ENCODE peak calls at places on chromosomes 12 and 14, in four cellular contexts. M is GM12878, P is K562, N is HepG2. R is an unnamed sample.

GRCh38 chr12:108079731-108080130 is 49.4 kb upstream of the WSCD2 start:
- DNase-seq in P (no peak), M (no peak), N (no peak), R (no peak)

GRCh38 chr12:122850695-122851350 is 15.6 kb downstream of the HIP1R start:
- DNase-seq in P (no peak), M (no peak), N (no peak), R (no peak)

GRCh38 chr14:65373671-65374039 is 38.9 kb upstream of the FUT8 start:
- DNase-seq in N (no peak), M (no peak), P (no peak), R (no peak)

GRCh38 chr12:81627336-81628189 is 131.6 kb downstream of the PPFIA2 start:
- DNase-seq in M (no peak), P (peak; percentile 12), N (peak; percentile 29), R (peak; percentile 22)

GRCh38 chr12:92706594-92706993 is 3.8 kb downstream of the PLEKHG7 start:
- DNase-seq in N (no peak), M (no peak), P (no peak), R (no peak)

GRCh38 chr14:96409701-96410100 is 17.8 kb downstream of the AK7 start:
- DNase-seq in P (no peak), N (peak; percentile 62), M (no peak), R (no peak)

GRCh38 chr14:104864267-104865068 is 600 bp upstream of the CEP170B start:
- DNase-seq in P (peak; percentile 40), M (no peak), N (peak; percentile 85), R (no peak)

GRCh38 chr12:109686523-109686922 is 27.1 kb upstream of the FAM222A start:
- DNase-seq in M (no peak), P (no peak), N (no peak), R (no peak)

GRCh38 chr14:96294246-96294645 is 38.2 kb downstream of the BDKRB1 start:
- DNase-seq in M (no peak), N (no peak), P (no peak), R (no peak)

GRCh38 chr14:102464006-102464405 is 45.6 kb downstream of the ANKRD9 start:
- DNase-seq in N (no peak), P (no peak), M (no peak), R (no peak)

GRCh38 chr14:104650057-104650980 is 39.1 kb upstream of the INF2 start:
- DNase-seq in N (peak; percentile 37), P (peak; percentile 71), M (no peak), R (peak; percentile 85)

GRCh38 chr12:82663893-82664292 is 22.8 kb upstream of the TMTC2 start:
- DNase-seq in N (no peak), M (no peak), P (no peak), R (no peak)

GRCh38 chr12:124538194-124539082 is 29.0 kb downstream of the NCOR2 start:
- DNase-seq in N (peak; percentile 41), P (no peak), M (no peak), R (no peak)

GRCh38 chr14:74955229-74955999 is at the start of gene PGF:
- DNase-seq in M (no peak), N (no peak), P (peak; percentile 59), R (peak; percentile 77)
- TF ChIP-seq SP1 in M (no peak), N (peak; percentile 60), P (no peak), R (no peak)

DNA sequence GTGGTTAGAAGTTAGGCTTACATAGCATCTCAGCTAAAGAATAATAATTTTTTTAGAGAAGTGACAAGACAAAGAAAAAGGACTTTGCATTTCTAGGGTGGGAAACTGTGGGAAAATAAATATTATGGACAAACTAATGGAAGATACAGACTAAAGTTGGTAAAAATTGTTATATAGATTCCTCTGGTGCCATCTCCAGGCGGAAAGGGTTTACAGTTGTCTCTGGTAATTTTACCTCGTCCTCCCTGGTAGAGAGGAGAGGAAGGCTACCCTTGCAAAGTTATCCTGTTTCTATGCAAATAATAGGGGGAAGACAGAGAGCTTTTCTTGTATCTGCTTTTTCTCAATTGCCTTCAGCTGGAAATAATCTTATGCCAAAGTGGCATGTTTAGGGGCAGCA is 5.2 kb downstream of the OR11G2 start:
- DNase-seq in M (no peak), P (peak; percentile 39), N (no peak), R (no peak)
- TF ChIP-seq TARDBP in M (no peak), P (no peak), N (no peak), R (no peak)

GRCh38 chr14:63388766-63389431 is 70.2 kb upstream of the GPHB5 start:
- DNase-seq in M (peak; percentile 24), N (peak; percentile 37), P (peak; percentile 55), R (peak; percentile 67)
- TF ChIP-seq SP1 in M (no peak), N (no peak), P (no peak), R (no peak)

GRCh38 chr12:20370001-20370381 is 1.7 kb downstream of the PDE3A start:
- DNase-seq in N (no peak), P (no peak), M (no peak), R (peak; percentile 6)

GRCh38 chr12:20367731-20368652 is at the start of gene PDE3A:
- DNase-seq in M (no peak), N (no peak), P (no peak), R (peak; percentile 73)

GRCh38 chr12:20370841-20371240 is 2.5 kb downstream of the PDE3A start:
- DNase-seq in M (no peak), P (no peak), N (no peak), R (no peak)

GRCh38 chr12:20368653-20369163 is 371 bp downstream of the PDE3A start:
- DNase-seq in P (no peak), M (no peak), N (no peak), R (peak; percentile 35)

GRCh38 chr12:20369164-20370000 is 1.0 kb downstream of the PDE3A start:
- DNase-seq in N (no peak), M (no peak), P (no peak), R (peak; percentile 29)
- TF ChIP-seq TARDBP in N (no peak), M (no peak), P (no peak), R (no peak)

DNA sequence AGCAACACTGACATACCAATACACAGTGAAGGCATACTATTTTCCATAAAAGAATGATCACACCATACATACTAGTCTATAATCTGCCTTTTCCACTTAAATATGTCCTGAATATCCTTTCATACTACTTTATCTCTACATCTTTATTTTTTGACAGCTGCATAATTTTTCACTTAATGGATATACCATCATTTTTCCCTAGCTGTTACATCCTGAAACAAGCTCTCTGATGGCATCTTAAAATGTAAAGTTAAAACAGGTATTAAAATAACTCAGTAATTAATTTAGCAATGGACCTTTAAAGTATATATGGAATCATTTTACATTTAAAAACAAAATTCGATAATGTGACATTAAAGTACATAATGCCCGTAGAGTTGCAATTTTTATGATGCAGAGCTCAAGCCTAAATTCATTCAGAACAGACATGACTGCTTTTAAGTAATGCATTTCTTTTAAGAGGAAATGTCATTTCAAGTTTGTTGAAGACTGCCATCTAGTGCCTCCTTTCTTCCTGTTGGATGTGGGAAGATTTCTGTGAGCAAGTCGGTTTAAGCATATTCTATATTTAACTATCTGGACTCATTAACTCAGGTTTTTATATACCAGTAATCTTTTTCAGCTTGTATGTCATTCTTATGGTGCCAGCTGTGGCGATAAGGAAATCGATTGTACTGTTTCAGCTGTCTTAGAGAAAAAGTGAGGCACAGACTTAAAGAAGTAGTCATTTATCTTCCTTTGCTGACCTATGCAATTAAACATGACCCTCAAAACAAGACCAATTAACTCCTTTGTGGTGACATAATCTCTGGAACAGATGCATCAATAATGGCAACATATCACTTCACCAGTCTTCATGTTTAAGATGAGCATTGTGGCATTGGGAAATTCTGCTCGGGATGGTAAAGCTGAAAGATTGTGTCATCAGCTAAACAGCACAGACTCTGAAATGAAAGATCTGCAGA is 20.3 kb downstream of the PRICKLE1 start:
- DNase-seq in M (peak; percentile 38), P (peak; percentile 61), N (peak; percentile 30), R (no peak)
- TF ChIP-seq SP1 in M (no peak), P (no peak), N (no peak), R (no peak)

R was measured in HEK293T.